ENCODE peak calls at places on chromosomes 11 and 22, in ten cellular contexts. Q is IMR-90; Z is WERI-Rb-1; M is activated T-cell treated with anti-CD3 and anti-CD28 coated beads, Interleukin-2, amount 50 U/mL, for 72 hours; E is ureter; B is neural crest cell; X is endodermal cell; N is AG20443; R is cardiac muscle cell; V is anterior cingulate cortex. G is an unnamed sample.

GRCh38 chr11:47295385-47295784 is 25.5 kb downstream of the MADD start:
- DNase-seq in Q (no peak), Z (no peak), M (no peak), E (no peak), B (no peak), X (no peak), N (no peak), R (no peak), V (no peak), G (no peak)

GRCh38 chr11:94766656-94767291 is 1.4 kb upstream of the AMOTL1 start:
- DNase-seq in Q (no peak), Z (no peak), M (no peak), E (no peak), B (no peak), X (peak; percentile 74), N (no peak), R (peak; percentile 24), V (no peak), G (no peak)

GRCh38 chr22:23064381-23065068 is 5.8 kb upstream of the GNAZ start:
- DNase-seq in Q (no peak), Z (no peak), M (no peak), E (peak; percentile 27), B (no peak), X (peak; percentile 41), N (no peak), R (no peak), V (no peak), G (no peak)

GRCh38 chr11:94217705-94218104 is 86.7 kb upstream of the IZUMO1R start:
- DNase-seq in Q (no peak), Z (no peak), M (no peak), E (no peak), B (no peak), X (no peak), N (no peak), R (no peak), V (no peak), G (no peak)

GRCh38 chr11:100719809-100720221 is 32.7 kb downstream of the ARHGAP42 start:
- DNase-seq in Q (peak; percentile 79), Z (no peak), M (no peak), E (peak; percentile 70), B (no peak), X (peak; percentile 88), N (peak; percentile 82), R (no peak), V (no peak), G (no peak)

GRCh38 chr11:19728436-19728835 is 15.8 kb downstream of the NAV2 start:
- DNase-seq in Q (peak; percentile 80), Z (no peak), M (no peak), E (no peak), B (no peak), X (no peak), N (peak; percentile 58), R (no peak), V (no peak), G (no peak)

GRCh38 chr11:119422505-119423416 is at the start of gene THY1:
- DNase-seq in Q (peak; percentile 64), Z (peak; percentile 60), M (peak; percentile 12), E (no peak), B (peak; percentile 58), X (peak; percentile 92), N (peak; percentile 89), R (peak; percentile 24), V (peak; percentile 42), G (peak; percentile 66)

GRCh38 chr11:11965192-11965591 is 43.2 kb downstream of the DKK3 start:
- DNase-seq in Q (no peak), Z (no peak), M (no peak), E (no peak), B (no peak), X (no peak), N (no peak), R (no peak), V (no peak), G (no peak)

GRCh38 chr11:33490842-33491370 is 209.7 kb downstream of the C11orf91 start:
- DNase-seq in Q (no peak), Z (no peak), M (no peak), E (no peak), B (no peak), X (no peak), N (no peak), R (no peak), V (no peak), G (no peak)